ENCODE peak calls at places on chromosomes 16 and 17, in seven cellular contexts. O, H, C, J, Z, X and R are unnamed samples. For H3K4me1, the result is how much of the 10 kb centered on the place peaks cover.

GRCh38 chr17:41505836-41506767 is 690 bp upstream of the KRT13 start:
- DNase-seq in O (no peak), J (no peak), H (no peak), X (no peak), Z (peak), C (peak), R (peak)

GRCh38 chr16:88118376-88118775 is 167.1 kb downstream of the BANP start:
- DNase-seq in Z (peak), H (no peak), X (no peak), C (no peak), O (no peak), J (no peak), R (no peak)

GRCh38 chr17:1160591-1161041 is 19.2 kb downstream of the ABR start:
- DNase-seq in X (no peak), C (no peak), O (no peak), J (peak), H (no peak), Z (peak), R (no peak)

GRCh38 chr16:56860226-56861020 is 4.6 kb upstream of the SLC12A3 start:
- DNase-seq in Z (peak), X (no peak), J (no peak), O (no peak), C (no peak), H (no peak), R (no peak)

GRCh38 chr16:27436921-27437650 is 35.1 kb downstream of the IL21R start:
- DNase-seq in O (no peak), J (no peak), H (peak), X (no peak), C (no peak), Z (no peak), R (no peak)

GRCh38 chr17:72338847-72339790 is 218.3 kb downstream of the SOX9 start:
- DNase-seq in J (peak), X (peak), C (peak), O (peak), Z (no peak), H (no peak), R (no peak)

GRCh38 chr17:19336938-19337711 is 25.4 kb downstream of the B9D1 start:
- DNase-seq in X (no peak), J (no peak), Z (no peak), C (peak), O (peak), H (peak), R (no peak)

GRCh38 chr16:83574388-83574787 is 233.4 kb upstream of the HSBP1 start:
- DNase-seq in O (no peak), X (peak), J (peak), C (no peak), H (no peak), Z (no peak), R (no peak)

GRCh38 chr17:4135489-4135888 is 7.3 kb downstream of the ZZEF1 start:
- DNase-seq in H (no peak), O (no peak), C (no peak), Z (no peak), X (no peak), J (no peak), R (no peak)

GRCh38 chr17:5943991-5944390 is 126.2 kb upstream of the WSCD1 start:
- DNase-seq in Z (no peak), J (no peak), H (no peak), C (no peak), O (no peak), X (no peak), R (no peak)

GRCh38 chr16:66247516-66248089 is 118.9 kb upstream of the CDH5 start:
- DNase-seq in C (peak), X (peak), J (peak), O (no peak), H (no peak), Z (no peak), R (no peak)

GRCh38 chr17:76866203-76866602 is 2.0 kb upstream of the MGAT5B start:
- DNase-seq in J (no peak), Z (no peak), X (no peak), H (no peak), C (no peak), O (no peak), R (no peak)

GRCh38 chr17:30950669-30951399 is 20.0 kb upstream of the RNF135 start:
- DNase-seq in Z (peak), X (peak), O (no peak), C (peak), H (peak), J (peak), R (peak)

GRCh38 chr17:10195090-10195489 is 3.3 kb downstream of the GAS7 start:
- DNase-seq in C (no peak), Z (no peak), H (no peak), X (no peak), O (no peak), J (no peak), R (no peak)

GRCh38 chr17:64202683-64203430 is 60.2 kb downstream of the TEX2 start:
- DNase-seq in J (peak), Z (no peak), C (no peak), O (no peak), H (no peak), X (peak), R (no peak)

GRCh38 chr17:64198711-64199110 is 64.3 kb downstream of the TEX2 start:
- DNase-seq in J (no peak), H (no peak), O (no peak), X (no peak), Z (no peak), C (no peak), R (no peak)

GRCh38 chr17:64205804-64206203 is 57.3 kb downstream of the TEX2 start:
- DNase-seq in O (no peak), J (no peak), H (no peak), Z (no peak), X (no peak), C (no peak), R (no peak)

GRCh38 chr17:64200080-64201042 is 62.7 kb downstream of the TEX2 start:
- DNase-seq in X (no peak), O (no peak), H (no peak), Z (no peak), J (peak), C (no peak), R (no peak)

GRCh38 chr17:64203630-64204029 is 59.4 kb downstream of the TEX2 start:
- DNase-seq in H (no peak), J (no peak), X (no peak), O (peak), Z (no peak), C (no peak), R (no peak)
- H3K4me1 ChIP-seq in H (under half), J (under half), X (under half), O (half or more), Z (under half), C (under half), R (under half)

GRCh38 chr17:78969865-78970264 is 9.9 kb downstream of the LGALS3BP start:
- DNase-seq in O (no peak), H (no peak), J (no peak), X (no peak), C (no peak), Z (no peak), R (no peak)

GRCh38 chr17:78966906-78967600 is 12.7 kb downstream of the LGALS3BP start:
- DNase-seq in H (no peak), J (no peak), C (no peak), X (no peak), O (no peak), Z (no peak), R (no peak)

GRCh38 chr17:78966123-78966813 is 13.5 kb downstream of the LGALS3BP start:
- DNase-seq in H (no peak), C (no peak), X (no peak), Z (no peak), J (no peak), O (no peak), R (no peak)

GRCh38 chr17:78965369-78965982 is 14.2 kb downstream of the LGALS3BP start:
- DNase-seq in Z (no peak), J (no peak), H (no peak), C (no peak), O (no peak), X (no peak), R (no peak)

DNA sequence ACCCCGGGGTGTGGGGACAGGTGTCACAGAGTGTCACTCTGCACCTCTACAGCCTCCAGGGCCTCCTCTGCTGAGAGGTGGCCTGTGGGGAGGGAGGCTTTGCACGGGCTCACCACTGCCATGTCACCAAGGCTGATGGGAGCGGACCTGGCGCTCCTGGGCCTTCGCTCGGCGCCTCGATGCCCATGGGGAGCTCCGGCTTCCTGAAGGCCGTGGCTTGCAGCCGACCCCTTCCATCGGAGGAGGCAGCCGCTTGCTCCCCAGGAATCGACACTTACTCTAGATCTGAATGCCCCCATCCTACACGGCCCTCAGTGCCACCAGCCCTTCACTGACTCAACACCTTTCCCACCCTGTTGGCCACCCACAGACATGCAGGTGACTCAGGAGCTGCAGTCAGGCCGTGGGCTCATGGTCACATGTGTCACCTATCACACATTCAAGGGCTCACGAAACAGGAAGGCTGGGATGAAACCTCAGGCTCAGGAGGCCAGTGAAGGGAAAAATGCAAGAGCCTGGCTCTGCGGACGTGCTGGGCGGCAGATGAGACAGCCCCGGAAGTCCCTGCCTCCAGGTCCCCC is 11.9 kb downstream of the LGALS3BP start:
- DNase-seq in H (no peak), X (peak), C (no peak), J (no peak), Z (no peak), O (no peak), R (no peak)
- H3K4me1 ChIP-seq in H (under half), X (under half), C (under half), J (under half), Z (under half), O (under half), R (under half)

DNA sequence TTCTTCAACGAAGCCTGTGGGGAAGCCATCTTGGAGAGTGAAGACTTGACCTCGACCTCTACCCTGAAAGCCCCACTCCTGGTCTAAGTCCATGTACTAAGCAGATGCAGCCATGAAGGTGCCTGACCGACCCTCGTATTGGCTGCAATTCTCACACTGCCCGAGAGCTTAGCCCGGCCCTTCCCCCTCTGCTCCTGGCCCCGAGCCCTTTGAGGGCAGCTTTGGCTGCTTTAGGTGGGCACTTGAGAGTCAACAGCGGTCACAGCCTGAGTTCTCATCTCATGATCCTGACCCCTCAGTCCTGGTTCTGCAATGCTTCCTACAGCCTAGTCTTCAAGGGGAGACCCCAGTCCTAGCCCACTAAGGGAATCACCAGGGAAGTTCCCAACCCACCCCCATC is 35.9 kb downstream of the SRL start:
- DNase-seq in X (no peak), C (no peak), H (no peak), J (no peak), O (no peak), Z (no peak), R (no peak)
- H3K4me1 ChIP-seq in X (under half), C (under half), H (under half), J (under half), O (under half), Z (under half), R (under half)

DNA sequence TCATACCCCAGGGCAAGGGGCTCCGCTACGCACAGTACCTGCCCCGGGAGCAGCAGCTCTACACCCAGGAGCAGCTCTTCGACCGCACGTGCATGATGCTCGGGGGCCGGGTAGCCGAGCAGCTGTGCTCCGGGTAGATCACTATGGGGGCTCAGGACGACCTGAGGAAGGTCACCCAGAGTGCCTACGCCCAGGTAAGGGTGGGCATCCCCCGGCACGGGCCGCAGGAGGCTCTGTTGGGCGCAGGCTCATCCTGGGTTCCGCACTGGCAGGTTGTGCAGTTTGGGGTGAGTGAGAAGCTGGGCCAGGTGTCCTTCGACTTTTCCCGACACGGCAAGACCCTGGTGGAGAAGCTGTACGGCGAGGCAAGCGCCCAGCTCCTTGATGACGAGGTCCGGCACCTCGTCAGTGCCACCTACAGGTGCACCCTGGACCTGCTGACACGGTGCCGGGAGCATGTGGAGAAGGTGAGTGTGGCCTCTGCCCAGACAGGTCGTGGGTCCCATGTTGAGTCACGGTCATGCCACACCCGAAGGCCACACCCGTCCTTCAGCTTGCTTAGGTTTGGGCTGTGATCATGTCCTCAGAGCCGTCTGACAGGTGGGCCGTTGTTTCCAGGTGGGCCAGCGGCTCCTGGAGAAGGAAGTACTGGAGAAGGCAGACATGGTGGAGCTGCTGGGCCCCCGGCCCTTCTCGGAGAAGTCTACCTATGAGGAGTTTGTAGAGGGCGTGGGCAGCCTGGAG is 19.3 kb downstream of the DBNDD1 start:
- DNase-seq in Z (peak), C (no peak), O (no peak), H (no peak), J (no peak), X (peak), R (no peak)
- H3K4me1 ChIP-seq in Z (under half), C (under half), O (under half), H (under half), J (under half), X (under half), R (under half)

GRCh38 chr16:73040136-73040535 is 7.8 kb downstream of the ZFHX3 start:
- DNase-seq in O (no peak), H (no peak), J (no peak), C (no peak), X (no peak), Z (no peak), R (no peak)
- H3K4me1 ChIP-seq in O (half or more), H (under half), J (under half), C (half or more), X (under half), Z (under half), R (half or more)

DNA sequence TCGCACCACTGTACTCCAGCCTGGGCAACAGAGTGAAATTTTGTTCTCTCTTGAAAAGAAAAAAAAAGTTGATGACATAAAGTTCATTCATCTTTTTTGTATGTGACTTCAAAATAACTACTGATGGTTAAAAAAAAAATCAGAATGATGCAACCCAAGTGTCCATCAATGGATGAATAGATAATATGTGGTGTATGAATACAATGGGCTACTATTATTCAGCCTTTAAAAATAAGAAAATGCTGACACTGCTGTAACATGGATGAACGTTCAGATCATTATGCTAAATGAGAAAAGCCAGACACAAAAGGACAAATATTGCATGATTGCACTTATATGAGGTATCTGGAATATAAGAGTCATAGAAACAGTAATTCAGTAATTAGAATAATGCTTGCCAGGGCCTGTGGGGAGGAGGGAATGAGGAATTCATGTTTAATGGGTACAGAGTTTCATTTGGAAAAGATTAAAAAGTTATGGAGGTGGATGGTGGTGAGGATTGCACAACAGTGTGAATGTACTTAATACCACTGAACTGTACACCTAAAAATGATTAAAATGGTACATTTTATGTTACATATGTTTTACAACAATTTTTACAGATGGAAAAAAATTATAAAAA is 25.4 kb downstream of the TENT4B start:
- DNase-seq in H (no peak), O (no peak), X (no peak), Z (no peak), J (no peak), C (no peak), R (no peak)
- H3K4me1 ChIP-seq in H (under half), O (under half), X (under half), Z (under half), J (under half), C (under half), R (under half)

DNA sequence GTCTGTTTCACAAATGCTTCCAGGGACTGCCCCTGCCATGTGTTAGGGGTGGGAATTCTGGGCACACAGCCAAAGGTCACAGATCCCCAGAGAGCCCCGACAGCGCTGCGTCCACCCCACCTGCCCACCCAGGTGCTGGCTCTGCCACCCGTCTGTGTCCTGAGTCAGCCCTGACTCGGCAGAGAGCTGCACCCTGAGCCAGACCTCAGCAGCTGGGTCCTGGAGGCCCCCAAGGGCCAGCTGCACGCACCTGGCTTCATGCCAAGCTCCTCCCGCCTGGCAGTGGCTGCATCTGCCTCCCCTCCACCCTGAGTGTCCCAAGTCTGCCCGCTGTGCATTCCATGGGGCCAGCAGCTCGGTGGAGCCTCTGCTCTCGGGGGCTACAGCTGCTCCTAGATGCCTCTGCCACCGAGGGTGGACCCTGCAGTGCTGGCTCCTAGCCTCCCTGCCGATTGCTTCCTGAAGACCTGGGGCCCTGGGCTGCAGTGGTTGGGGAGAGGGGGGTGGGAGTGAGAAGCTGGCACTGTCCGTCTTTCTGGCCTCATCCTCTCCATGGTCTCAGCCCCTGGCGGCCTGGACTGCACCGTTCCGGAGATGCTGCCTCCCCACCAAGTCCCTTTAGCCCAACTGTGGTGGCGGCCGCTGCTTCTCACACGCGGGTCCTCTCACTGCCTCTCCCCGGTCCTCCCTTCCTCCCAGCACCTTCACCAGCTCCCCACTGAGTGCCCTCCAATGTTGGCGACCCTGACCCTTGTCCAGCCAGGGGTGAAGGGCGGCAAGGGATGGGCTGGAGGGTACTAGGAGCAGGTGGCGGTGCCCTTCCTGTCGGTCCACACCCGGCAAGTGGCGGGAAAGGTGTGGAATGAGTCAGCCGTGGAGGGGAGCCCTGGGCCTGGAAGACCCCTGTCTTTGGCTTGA is 3.0 kb downstream of the SECTM1 start:
- DNase-seq in J (peak), Z (peak), O (peak), C (peak), H (peak), X (peak), R (peak)
- H3K4me1 ChIP-seq in J (under half), Z (under half), O (under half), C (half or more), H (under half), X (under half), R (under half)